ENCODE peak calls at places on chromosomes 7 and 10, in six cellular contexts. One of them, this sample, is unnamed.

GRCh38 chr10:133442191-133442966 is 11.4 kb upstream of the SCART1 start:
- DNase-seq in AG04450: no peak
- DNase-seq in neuronal stem cell: no peak
- DNase-seq in activated T-helper 9 cell treated with anti-CD3 and anti-CD28 coated beads, Interleukin-2, amount 50 U/mL, for 16 hours: no peak
- DNase-seq in H54: no peak
- DNase-seq in EH: no peak
- DNase-seq in this sample: no peak

GRCh38 chr7:40604601-40605438 is 470.0 kb downstream of the SUGCT start:
- DNase-seq in AG04450: peak
- DNase-seq in neuronal stem cell: peak
- DNase-seq in activated T-helper 9 cell treated with anti-CD3 and anti-CD28 coated beads, Interleukin-2, amount 50 U/mL, for 16 hours: no peak
- DNase-seq in H54: peak
- DNase-seq in EH: peak
- DNase-seq in this sample: peak

GRCh38 chr7:150428671-150429451 is 21.6 kb upstream of the GIMAP8 start:
- DNase-seq in AG04450: peak
- DNase-seq in neuronal stem cell: no peak
- DNase-seq in activated T-helper 9 cell treated with anti-CD3 and anti-CD28 coated beads, Interleukin-2, amount 50 U/mL, for 16 hours: no peak
- DNase-seq in H54: peak
- DNase-seq in EH: peak
- DNase-seq in this sample: peak

GRCh38 chr7:135793841-135794240 is 45.2 kb upstream of the FAM180A start:
- DNase-seq in AG04450: no peak
- DNase-seq in neuronal stem cell: no peak
- DNase-seq in activated T-helper 9 cell treated with anti-CD3 and anti-CD28 coated beads, Interleukin-2, amount 50 U/mL, for 16 hours: no peak
- DNase-seq in H54: no peak
- DNase-seq in EH: no peak
- DNase-seq in this sample: no peak

GRCh38 chr10:97887399-97887798 is 37.8 kb downstream of the GOLGA7B start:
- DNase-seq in AG04450: no peak
- DNase-seq in neuronal stem cell: no peak
- DNase-seq in activated T-helper 9 cell treated with anti-CD3 and anti-CD28 coated beads, Interleukin-2, amount 50 U/mL, for 16 hours: no peak
- DNase-seq in H54: no peak
- DNase-seq in EH: no peak
- DNase-seq in this sample: no peak

GRCh38 chr10:133185916-133186315 is 25.9 kb downstream of the KNDC1 start:
- DNase-seq in AG04450: no peak
- DNase-seq in neuronal stem cell: no peak
- DNase-seq in activated T-helper 9 cell treated with anti-CD3 and anti-CD28 coated beads, Interleukin-2, amount 50 U/mL, for 16 hours: no peak
- DNase-seq in H54: no peak
- DNase-seq in EH: no peak
- DNase-seq in this sample: no peak

GRCh38 chr7:8442814-8443304 is 9.4 kb downstream of the NXPH1 start:
- DNase-seq in AG04450: no peak
- DNase-seq in neuronal stem cell: peak
- DNase-seq in activated T-helper 9 cell treated with anti-CD3 and anti-CD28 coated beads, Interleukin-2, amount 50 U/mL, for 16 hours: no peak
- DNase-seq in H54: no peak
- DNase-seq in EH: no peak
- DNase-seq in this sample: no peak

GRCh38 chr7:84612976-84613375 is 418.4 kb upstream of the SEMA3A start:
- DNase-seq in AG04450: no peak
- DNase-seq in neuronal stem cell: no peak
- DNase-seq in activated T-helper 9 cell treated with anti-CD3 and anti-CD28 coated beads, Interleukin-2, amount 50 U/mL, for 16 hours: no peak
- DNase-seq in H54: no peak
- DNase-seq in EH: no peak
- DNase-seq in this sample: no peak

GRCh38 chr10:113078282-113078907 is 128.3 kb downstream of the TCF7L2 start:
- DNase-seq in AG04450: no peak
- DNase-seq in neuronal stem cell: no peak
- DNase-seq in activated T-helper 9 cell treated with anti-CD3 and anti-CD28 coated beads, Interleukin-2, amount 50 U/mL, for 16 hours: no peak
- DNase-seq in H54: no peak
- DNase-seq in EH: no peak
- DNase-seq in this sample: no peak

GRCh38 chr7:28904539-28905143 is 53.5 kb downstream of the TRIL start:
- DNase-seq in AG04450: no peak
- DNase-seq in neuronal stem cell: no peak
- DNase-seq in activated T-helper 9 cell treated with anti-CD3 and anti-CD28 coated beads, Interleukin-2, amount 50 U/mL, for 16 hours: no peak
- DNase-seq in H54: no peak
- DNase-seq in EH: peak
- DNase-seq in this sample: no peak

GRCh38 chr10:13417459-13418126 is 69.5 kb upstream of the SEPHS1 start:
- DNase-seq in AG04450: no peak
- DNase-seq in neuronal stem cell: no peak
- DNase-seq in activated T-helper 9 cell treated with anti-CD3 and anti-CD28 coated beads, Interleukin-2, amount 50 U/mL, for 16 hours: no peak
- DNase-seq in H54: no peak
- DNase-seq in EH: no peak
- DNase-seq in this sample: no peak

GRCh38 chr10:61588770-61589211 is 73.9 kb upstream of the CABCOCO1 start:
- DNase-seq in AG04450: no peak
- DNase-seq in neuronal stem cell: no peak
- DNase-seq in activated T-helper 9 cell treated with anti-CD3 and anti-CD28 coated beads, Interleukin-2, amount 50 U/mL, for 16 hours: no peak
- DNase-seq in H54: no peak
- DNase-seq in EH: peak
- DNase-seq in this sample: no peak

GRCh38 chr10:122446668-122447410 is 7.6 kb upstream of the ARMS2 start:
- DNase-seq in AG04450: no peak
- DNase-seq in neuronal stem cell: no peak
- DNase-seq in activated T-helper 9 cell treated with anti-CD3 and anti-CD28 coated beads, Interleukin-2, amount 50 U/mL, for 16 hours: no peak
- DNase-seq in H54: no peak
- DNase-seq in EH: peak
- DNase-seq in this sample: peak

GRCh38 chr10:29389935-29390334 is 101.1 kb downstream of the LYZL1 start:
- DNase-seq in AG04450: no peak
- DNase-seq in neuronal stem cell: no peak
- DNase-seq in activated T-helper 9 cell treated with anti-CD3 and anti-CD28 coated beads, Interleukin-2, amount 50 U/mL, for 16 hours: no peak
- DNase-seq in H54: no peak
- DNase-seq in EH: no peak
- DNase-seq in this sample: no peak

GRCh38 chr10:35372329-35372728 is 36.0 kb downstream of the CCNY start:
- DNase-seq in AG04450: no peak
- DNase-seq in neuronal stem cell: no peak
- DNase-seq in activated T-helper 9 cell treated with anti-CD3 and anti-CD28 coated beads, Interleukin-2, amount 50 U/mL, for 16 hours: no peak
- DNase-seq in H54: peak
- DNase-seq in EH: no peak
- DNase-seq in this sample: no peak

GRCh38 chr10:74153123-74153522 is 2.1 kb downstream of the ADK start:
- DNase-seq in AG04450: no peak
- DNase-seq in neuronal stem cell: no peak
- DNase-seq in activated T-helper 9 cell treated with anti-CD3 and anti-CD28 coated beads, Interleukin-2, amount 50 U/mL, for 16 hours: no peak
- DNase-seq in H54: no peak
- DNase-seq in EH: peak
- DNase-seq in this sample: peak

GRCh38 chr10:43076311-43076875 is 476 bp upstream of the RET start:
- DNase-seq in AG04450: no peak
- DNase-seq in neuronal stem cell: no peak
- DNase-seq in activated T-helper 9 cell treated with anti-CD3 and anti-CD28 coated beads, Interleukin-2, amount 50 U/mL, for 16 hours: no peak
- DNase-seq in H54: no peak
- DNase-seq in EH: no peak
- DNase-seq in this sample: peak

GRCh38 chr10:98394855-98395440 is 20.0 kb downstream of the PYROXD2 start:
- DNase-seq in AG04450: no peak
- DNase-seq in neuronal stem cell: no peak
- DNase-seq in activated T-helper 9 cell treated with anti-CD3 and anti-CD28 coated beads, Interleukin-2, amount 50 U/mL, for 16 hours: no peak
- DNase-seq in H54: no peak
- DNase-seq in EH: no peak
- DNase-seq in this sample: no peak

GRCh38 chr10:15789793-15790525 is 70.2 kb upstream of the ITGA8 start:
- DNase-seq in AG04450: peak
- DNase-seq in neuronal stem cell: no peak
- DNase-seq in activated T-helper 9 cell treated with anti-CD3 and anti-CD28 coated beads, Interleukin-2, amount 50 U/mL, for 16 hours: no peak
- DNase-seq in H54: no peak
- DNase-seq in EH: peak
- DNase-seq in this sample: no peak

GRCh38 chr10:49379596-49380410 is 16.1 kb downstream of the DRGX start:
- DNase-seq in AG04450: no peak
- DNase-seq in neuronal stem cell: no peak
- DNase-seq in activated T-helper 9 cell treated with anti-CD3 and anti-CD28 coated beads, Interleukin-2, amount 50 U/mL, for 16 hours: no peak
- DNase-seq in H54: no peak
- DNase-seq in EH: peak
- DNase-seq in this sample: peak

GRCh38 chr7:42350801-42351200 is 113.8 kb upstream of the GLI3 start:
- DNase-seq in AG04450: no peak
- DNase-seq in neuronal stem cell: no peak
- DNase-seq in activated T-helper 9 cell treated with anti-CD3 and anti-CD28 coated beads, Interleukin-2, amount 50 U/mL, for 16 hours: no peak
- DNase-seq in H54: no peak
- DNase-seq in EH: peak
- DNase-seq in this sample: no peak

GRCh38 chr7:100546129-100546867 is 7.3 kb downstream of the AGFG2 start:
- DNase-seq in AG04450: no peak
- DNase-seq in neuronal stem cell: no peak
- DNase-seq in activated T-helper 9 cell treated with anti-CD3 and anti-CD28 coated beads, Interleukin-2, amount 50 U/mL, for 16 hours: no peak
- DNase-seq in H54: no peak
- DNase-seq in EH: no peak
- DNase-seq in this sample: peak

GRCh38 chr7:74709880-74710671 is 52.6 kb downstream of the GTF2I start:
- DNase-seq in AG04450: no peak
- DNase-seq in neuronal stem cell: no peak
- DNase-seq in activated T-helper 9 cell treated with anti-CD3 and anti-CD28 coated beads, Interleukin-2, amount 50 U/mL, for 16 hours: no peak
- DNase-seq in H54: no peak
- DNase-seq in EH: peak
- DNase-seq in this sample: no peak

GRCh38 chr7:47506716-47507354 is 75.1 kb downstream of the TNS3 start:
- DNase-seq in AG04450: no peak
- DNase-seq in neuronal stem cell: no peak
- DNase-seq in activated T-helper 9 cell treated with anti-CD3 and anti-CD28 coated beads, Interleukin-2, amount 50 U/mL, for 16 hours: no peak
- DNase-seq in H54: no peak
- DNase-seq in EH: peak
- DNase-seq in this sample: no peak

GRCh38 chr7:119905495-119905894 is 367.5 kb upstream of the KCND2 start:
- DNase-seq in AG04450: no peak
- DNase-seq in neuronal stem cell: no peak
- DNase-seq in activated T-helper 9 cell treated with anti-CD3 and anti-CD28 coated beads, Interleukin-2, amount 50 U/mL, for 16 hours: no peak
- DNase-seq in H54: no peak
- DNase-seq in EH: no peak
- DNase-seq in this sample: no peak

GRCh38 chr10:14583252-14583651 is 191.4 kb downstream of the FAM107B start:
- DNase-seq in AG04450: no peak
- DNase-seq in neuronal stem cell: no peak
- DNase-seq in activated T-helper 9 cell treated with anti-CD3 and anti-CD28 coated beads, Interleukin-2, amount 50 U/mL, for 16 hours: peak
- DNase-seq in H54: no peak
- DNase-seq in EH: no peak
- DNase-seq in this sample: no peak

GRCh38 chr7:899806-900205 is 23.5 kb downstream of the GET4 start:
- DNase-seq in AG04450: no peak
- DNase-seq in neuronal stem cell: no peak
- DNase-seq in activated T-helper 9 cell treated with anti-CD3 and anti-CD28 coated beads, Interleukin-2, amount 50 U/mL, for 16 hours: no peak
- DNase-seq in H54: no peak
- DNase-seq in EH: no peak
- DNase-seq in this sample: no peak

GRCh38 chr10:693506-693905 is 4.0 kb upstream of the DIP2C start:
- DNase-seq in AG04450: no peak
- DNase-seq in neuronal stem cell: no peak
- DNase-seq in activated T-helper 9 cell treated with anti-CD3 and anti-CD28 coated beads, Interleukin-2, amount 50 U/mL, for 16 hours: no peak
- DNase-seq in H54: peak
- DNase-seq in EH: peak
- DNase-seq in this sample: no peak

GRCh38 chr7:75866497-75867389 is 12.1 kb upstream of the RHBDD2 start:
- DNase-seq in AG04450: no peak
- DNase-seq in neuronal stem cell: peak
- DNase-seq in activated T-helper 9 cell treated with anti-CD3 and anti-CD28 coated beads, Interleukin-2, amount 50 U/mL, for 16 hours: peak
- DNase-seq in H54: peak
- DNase-seq in EH: peak
- DNase-seq in this sample: peak

GRCh38 chr10:11331706-11332105 is 279.7 kb downstream of the USP6NL start:
- DNase-seq in AG04450: no peak
- DNase-seq in neuronal stem cell: no peak
- DNase-seq in activated T-helper 9 cell treated with anti-CD3 and anti-CD28 coated beads, Interleukin-2, amount 50 U/mL, for 16 hours: no peak
- DNase-seq in H54: no peak
- DNase-seq in EH: peak
- DNase-seq in this sample: no peak

This sample was measured in A549.